ENCODE peak calls at places on chromosomes 3 and 15, in six cellular contexts. V, N, W, M, E and L are unnamed samples.

GRCh38 chr3:149532463-149533180 is 58.1 kb downstream of the TM4SF4 start:
- DNase-seq in V (no peak), N (no peak), W (no peak), M (no peak), E (no peak), L (no peak)

GRCh38 chr15:48507416-48508065 is 138.0 kb downstream of the FBN1 start:
- DNase-seq in V (peak; percentile 71), N (peak; percentile 72), W (peak; percentile 47), M (peak; percentile 51), E (peak; percentile 18), L (no peak)

GRCh38 chr3:197554196-197554561 is 1.6 kb downstream of the BDH1 start:
- DNase-seq in V (no peak), N (no peak), W (no peak), M (no peak), E (no peak), L (no peak)

GRCh38 chr3:54251705-54252104 is 129.4 kb downstream of the CACNA2D3 start:
- DNase-seq in V (no peak), N (no peak), W (no peak), M (no peak), E (no peak), L (no peak)

GRCh38 chr15:101025116-101025885 is 106.1 kb downstream of the LRRK1 start:
- DNase-seq in V (no peak), N (no peak), W (no peak), M (no peak), E (no peak), L (no peak)

GRCh38 chr3:112132975-112133448 is at the start of gene GCSAM:
- DNase-seq in V (no peak), N (no peak), W (no peak), M (peak; percentile 67), E (no peak), L (peak; percentile 68)

GRCh38 chr3:178320481-178321352 is 215.5 kb upstream of the KCNMB2 start:
- DNase-seq in V (peak; percentile 73), N (no peak), W (no peak), M (no peak), E (no peak), L (no peak)

GRCh38 chr3:123267821-123268220 is 66.1 kb downstream of the SEC22A start:
- DNase-seq in V (no peak), N (no peak), W (no peak), M (no peak), E (no peak), L (no peak)

GRCh38 chr3:197183582-197183981 is 114.8 kb downstream of the DLG1 start:
- DNase-seq in V (no peak), N (peak; percentile 9), W (no peak), M (no peak), E (no peak), L (no peak)

GRCh38 chr3:43873723-43874122 is 183.0 kb downstream of the ABHD5 start:
- DNase-seq in V (no peak), N (no peak), W (no peak), M (no peak), E (no peak), L (no peak)

GRCh38 chr15:31396881-31397560 is 70.4 kb downstream of the KLF13 start:
- DNase-seq in V (peak; percentile 91), N (peak; percentile 92), W (peak; percentile 66), M (no peak), E (peak; percentile 74), L (no peak)

GRCh38 chr3:76152028-76152427 is 366.7 kb upstream of the ZNF717 start:
- DNase-seq in V (no peak), N (no peak), W (no peak), M (no peak), E (no peak), L (no peak)

GRCh38 chr15:63915888-63916731 is 82.4 kb upstream of the HERC1 start:
- DNase-seq in V (no peak), N (peak; percentile 78), W (no peak), M (no peak), E (peak; percentile 13), L (no peak)

GRCh38 chr3:186653984-186654383 is 11.8 kb upstream of the HRG start:
- DNase-seq in V (no peak), N (peak; percentile 48), W (peak; percentile 13), M (no peak), E (peak; percentile 50), L (no peak)

GRCh38 chr3:67296039-67296892 is 298.2 kb downstream of the KBTBD8 start:
- DNase-seq in V (peak; percentile 21), N (no peak), W (no peak), M (no peak), E (no peak), L (no peak)

GRCh38 chr3:105938826-105939225 is 70.0 kb upstream of the CBLB start:
- DNase-seq in V (no peak), N (no peak), W (no peak), M (no peak), E (no peak), L (no peak)

GRCh38 chr3:97070302-97070701 is 255.9 kb downstream of the EPHA6 start:
- DNase-seq in V (no peak), N (no peak), W (no peak), M (no peak), E (no peak), L (no peak)

GRCh38 chr3:38157562-38157961 is 7.8 kb upstream of the OXSR1 start:
- DNase-seq in V (peak; percentile 60), N (no peak), W (no peak), M (no peak), E (no peak), L (no peak)

GRCh38 chr3:194268659-194269487 is 82.3 kb downstream of the CPN2 start:
- DNase-seq in V (no peak), N (no peak), W (no peak), M (no peak), E (no peak), L (no peak)

GRCh38 chr3:18061737-18062136 is 319.3 kb upstream of the TBC1D5 start:
- DNase-seq in V (no peak), N (no peak), W (no peak), M (no peak), E (no peak), L (no peak)

GRCh38 chr3:154242766-154243165 is 81.5 kb downstream of the DHX36 start:
- DNase-seq in V (no peak), N (peak; percentile 22), W (no peak), M (no peak), E (peak; percentile 25), L (no peak)

GRCh38 chr15:32646304-32646703 is 4.8 kb downstream of the SCG5 start:
- DNase-seq in V (no peak), N (no peak), W (no peak), M (no peak), E (no peak), L (no peak)

GRCh38 chr3:129398803-129399144 is 29.7 kb downstream of the EFCAB12 start:
- DNase-seq in V (peak; percentile 32), N (peak; percentile 52), W (no peak), M (peak; percentile 20), E (no peak), L (no peak)

GRCh38 chr15:72474912-72475601 is 927 bp downstream of the ARIH1 start:
- DNase-seq in V (peak; percentile 87), N (peak; percentile 84), W (peak; percentile 40), M (peak; percentile 92), E (no peak), L (peak; percentile 72)
- H3K4me1 ChIP-seq in V (peaks cover 21% of the 10 kb centered on the region), N (peaks cover 16% of the 10 kb centered on the region), W (peaks cover 8% of the 10 kb centered on the region), M (peaks cover 54% of the 10 kb centered on the region), E (no peaks in the 10 kb centered on the region), L (peaks cover 52% of the 10 kb centered on the region)

GRCh38 chr15:82803793-82804574 is 1.9 kb downstream of the FSD2 start:
- DNase-seq in V (no peak), N (no peak), W (no peak), M (no peak), E (no peak), L (no peak)
- H3K4me3 ChIP-seq in V (no peak overlapping the region), N (no peak overlapping the region), W (no peak overlapping the region), M (no peak overlapping the region), E (no peak overlapping the region), L (no peak overlapping the region)

GRCh38 chr15:68259883-68260282 is 17.7 kb upstream of the FEM1B start:
- DNase-seq in V (no peak), N (no peak), W (no peak), M (no peak), E (no peak), L (no peak)
- H3K27ac ChIP-seq in V (no peak overlapping the region), N (no peak overlapping the region), W (no peak overlapping the region), M (no peak overlapping the region), E (no peak overlapping the region), L (no peak overlapping the region)

GRCh38 chr3:108124337-108125150 is 33.7 kb upstream of the CD47 start:
- DNase-seq in V (no peak), N (no peak), W (no peak), M (peak; percentile 86), E (no peak), L (peak; percentile 47)

GRCh38 chr3:108127301-108127988 is 36.6 kb upstream of the CD47 start:
- DNase-seq in V (no peak), N (peak; percentile 5), W (no peak), M (peak; percentile 94), E (no peak), L (peak; percentile 74)

GRCh38 chr3:108125151-108125540 is 34.3 kb upstream of the CD47 start:
- DNase-seq in V (no peak), N (no peak), W (no peak), M (no peak), E (no peak), L (no peak)

GRCh38 chr3:108126348-108126747 is 35.5 kb upstream of the CD47 start:
- DNase-seq in V (no peak), N (no peak), W (no peak), M (peak; percentile 30), E (no peak), L (no peak)

DNA sequence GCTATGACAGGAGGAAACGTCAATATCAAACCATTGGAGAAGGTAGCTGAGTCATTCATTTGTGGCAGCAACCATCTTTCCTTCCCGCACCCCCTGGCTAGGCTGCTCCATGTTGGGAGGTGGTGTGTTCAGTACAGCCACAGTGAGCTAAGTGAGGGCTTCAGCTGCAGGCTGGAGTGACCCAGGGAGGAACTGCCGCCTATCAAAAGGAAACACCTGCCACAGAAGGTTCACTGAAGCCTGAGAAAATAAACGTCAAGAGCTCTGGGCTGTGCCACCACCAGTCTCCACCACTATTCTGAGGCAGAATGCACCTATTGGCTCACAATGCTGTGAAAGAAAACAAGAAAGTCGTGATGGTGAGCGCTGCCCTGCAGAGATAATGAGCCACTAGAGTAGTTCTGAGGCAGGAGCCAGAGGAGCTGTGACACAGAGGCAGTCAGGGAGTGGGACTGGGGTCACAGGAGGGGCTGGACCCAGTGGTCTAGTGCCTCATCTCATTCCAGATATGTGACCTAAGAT is 34.8 kb upstream of the CD47 start:
- DNase-seq in V (no peak), N (peak; percentile 5), W (no peak), M (peak; percentile 90), E (no peak), L (peak; percentile 35)
- H3K4me1 ChIP-seq in V (no peaks in the 10 kb centered on the region), N (peaks cover 29% of the 10 kb centered on the region), W (no peaks in the 10 kb centered on the region), M (peaks cover 67% of the 10 kb centered on the region), E (peaks cover 2% of the 10 kb centered on the region), L (peaks cover 77% of the 10 kb centered on the region)

DNA sequence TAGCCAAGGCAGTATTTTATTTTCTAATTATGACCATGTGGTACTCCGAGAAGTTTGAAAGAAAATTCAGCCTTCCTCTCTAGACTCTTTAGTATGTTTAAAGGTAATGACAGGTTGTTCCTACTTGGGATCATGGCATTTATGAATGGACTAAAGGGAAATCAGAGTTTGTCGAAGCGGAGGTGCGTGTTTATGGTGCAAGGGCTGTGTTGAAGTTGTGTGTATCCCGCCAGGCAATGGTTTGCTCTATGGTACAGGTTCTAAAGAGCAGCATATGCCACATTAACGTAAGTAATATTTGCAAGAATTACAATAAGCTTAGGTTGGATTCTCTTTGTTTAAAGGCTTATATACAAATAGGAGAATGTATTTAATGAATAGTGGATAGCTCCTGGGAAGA is 733 bp downstream of the EPHA3 start:
- DNase-seq in V (no peak), N (no peak), W (no peak), M (no peak), E (no peak), L (no peak)
- H3K4me3 ChIP-seq in V (peak overlapping the region; percentile 53), N (peak overlapping the region; percentile 44), W (no peak overlapping the region), M (no peak overlapping the region), E (no peak overlapping the region), L (no peak overlapping the region)

GRCh38 chr3:39410893-39411292 is 4.4 kb downstream of the RPSA start:
- DNase-seq in V (no peak), N (no peak), W (no peak), M (no peak), E (no peak), L (no peak)
- H3K27ac ChIP-seq in V (no peak overlapping the region), N (peak overlapping the region; percentile 59), W (no peak overlapping the region), M (no peak overlapping the region), E (no peak overlapping the region), L (no peak overlapping the region)